ENCODE peak calls at places on chromosomes 11 and 22, in six cellular contexts. O, L, X, S, M and P are unnamed samples.

GRCh38 chr11:1165256-1166041 is 7.7 kb downstream of the MUC5AC start:
- DNase-seq in O (no peak), L (no peak), X (no peak), S (no peak), M (no peak), P (no peak)

GRCh38 chr11:108645956-108646355 is 18.9 kb upstream of the DDX10 start:
- DNase-seq in O (no peak), L (no peak), X (no peak), S (no peak), M (no peak), P (no peak)

GRCh38 chr11:24609778-24610177 is 112.9 kb downstream of the LUZP2 start:
- DNase-seq in O (no peak), L (no peak), X (no peak), S (peak), M (no peak), P (no peak)

GRCh38 chr11:19895776-19896175 is 183.1 kb downstream of the NAV2 start:
- DNase-seq in O (no peak), L (no peak), X (no peak), S (no peak), M (no peak), P (no peak)

GRCh38 chr11:28730336-28730735 is 622.1 kb downstream of the METTL15 start:
- DNase-seq in O (no peak), L (no peak), X (peak), S (no peak), M (no peak), P (no peak)

GRCh38 chr11:64186205-64187165 is 514 bp downstream of the STIP1 start:
- DNase-seq in O (no peak), L (peak), X (peak), S (peak), M (no peak), P (peak)

GRCh38 chr22:37285937-37286336 is 3.6 kb downstream of the CYTH4 start:
- DNase-seq in O (no peak), L (no peak), X (no peak), S (no peak), M (no peak), P (no peak)

GRCh38 chr11:2311456-2312201 is 9.8 kb downstream of the TSPAN32 start:
- DNase-seq in O (no peak), L (no peak), X (peak), S (no peak), M (no peak), P (no peak)

GRCh38 chr22:22395230-22395629 is 113.3 kb downstream of the ZNF280B start:
- DNase-seq in O (no peak), L (no peak), X (no peak), S (no peak), M (no peak), P (no peak)

GRCh38 chr11:96098511-96099241 is 174.8 kb upstream of the MTMR2 start:
- DNase-seq in O (no peak), L (peak), X (peak), S (no peak), M (no peak), P (peak)

GRCh38 chr11:60858731-60859464 is 3.1 kb upstream of the PTGDR2 start:
- DNase-seq in O (no peak), L (no peak), X (no peak), S (no peak), M (no peak), P (no peak)

GRCh38 chr11:35040221-35040942 is 98.6 kb upstream of the CD44 start:
- DNase-seq in O (no peak), L (peak), X (peak), S (no peak), M (peak), P (peak)

GRCh38 chr11:35321111-35321510 is 98.2 kb downstream of the SLC1A2 start:
- DNase-seq in O (no peak), L (no peak), X (no peak), S (no peak), M (no peak), P (no peak)

GRCh38 chr11:36638586-36638985 is 40.5 kb upstream of the RAG2 start:
- DNase-seq in O (no peak), L (no peak), X (no peak), S (peak), M (no peak), P (no peak)

GRCh38 chr11:118818130-118818529 is 27.2 kb upstream of the DDX6 start:
- DNase-seq in O (no peak), L (no peak), X (no peak), S (no peak), M (no peak), P (no peak)

GRCh38 chr11:110438017-110438416 is 8.3 kb downstream of the FDX1 start:
- DNase-seq in O (no peak), L (no peak), X (no peak), S (no peak), M (no peak), P (no peak)

GRCh38 chr11:10581481-10582019 is 13.1 kb upstream of the LYVE1 start:
- DNase-seq in O (no peak), L (no peak), X (peak), S (no peak), M (no peak), P (peak)

GRCh38 chr22:21766933-21767462 is 31.4 kb upstream of the YPEL1 start:
- DNase-seq in O (no peak), L (no peak), X (no peak), S (no peak), M (peak), P (no peak)

GRCh38 chr11:72704028-72704782 is 30.0 kb upstream of the PDE2A start:
- DNase-seq in O (no peak), L (no peak), X (no peak), S (no peak), M (no peak), P (no peak)

GRCh38 chr11:13210424-13210823 is 67.2 kb upstream of the BMAL1 start:
- DNase-seq in O (peak), L (peak), X (peak), S (peak), M (no peak), P (peak)

GRCh38 chr11:93123351-93123898 is 74.4 kb downstream of the SLC36A4 start:
- DNase-seq in O (no peak), L (peak), X (no peak), S (no peak), M (no peak), P (peak)

GRCh38 chr22:30392661-30393321 is 4.0 kb upstream of the SEC14L2 start:
- DNase-seq in O (no peak), L (no peak), X (no peak), S (peak), M (no peak), P (no peak)

GRCh38 chr11:355581-356458 is 13.5 kb upstream of the B4GALNT4 start:
- DNase-seq in O (peak), L (peak), X (peak), S (peak), M (peak), P (peak)